ENCODE peak calls at places on chromosomes 5 and 9, in seven cellular contexts. W is H1, V is uterus, P is esophagus squamous epithelium, K is Peyer's patch, A is body of pancreas, D is A549. T is an unnamed sample. For H3K4me1, the result is how much of the 10 kb centered on the place peaks cover.

GRCh38 chr5:107215581-107215980 is 455.2 kb downstream of the EFNA5 start:
- DNase-seq in A (no peak), V (no peak), K (no peak), D (no peak), P (no peak), W (no peak), T (no peak)

GRCh38 chr5:143177263-143177994 is 226.1 kb downstream of the NR3C1 start:
- DNase-seq in V (no peak), P (no peak), D (peak), W (no peak), K (no peak), A (no peak), T (no peak)

GRCh38 chr9:78985084-78985738 is 586.6 kb upstream of the TLE4 start:
- DNase-seq in A (no peak), K (no peak), P (no peak), D (no peak), W (no peak), V (no peak), T (no peak)

GRCh38 chr5:148342371-148343048 is 7.2 kb downstream of the SPINK9 start:
- DNase-seq in W (no peak), K (no peak), P (no peak), V (no peak), A (no peak), D (no peak), T (no peak)

GRCh38 chr9:85223506-85224108 is 518.1 kb downstream of the AGTPBP1 start:
- DNase-seq in V (no peak), W (no peak), K (no peak), A (no peak), P (no peak), D (no peak), T (no peak)

GRCh38 chr9:91954841-91955471 is 4.9 kb upstream of the ROR2 start:
- DNase-seq in K (peak), A (peak), P (no peak), W (peak), D (peak), V (peak), T (peak)

GRCh38 chr5:137800700-137801411 is 46.7 kb upstream of the HNRNPA0 start:
- DNase-seq in P (no peak), V (no peak), A (no peak), W (no peak), K (peak), D (no peak), T (no peak)

GRCh38 chr9:7982907-7983306 is 183.3 kb upstream of the DMAC1 start:
- DNase-seq in V (no peak), P (no peak), K (peak), D (no peak), A (no peak), W (no peak), T (no peak)

GRCh38 chr5:148443998-148444397 is 60.2 kb downstream of the FBXO38 start:
- DNase-seq in P (no peak), K (peak), W (no peak), V (no peak), A (peak), D (peak), T (peak)

GRCh38 chr9:136720251-136720886 is 8.0 kb downstream of the DIPK1B start:
- DNase-seq in A (no peak), P (no peak), V (peak), K (peak), W (no peak), D (no peak), T (peak)

GRCh38 chr9:18857769-18858168 is 175.2 kb downstream of the SAXO1 start:
- DNase-seq in D (no peak), P (no peak), W (no peak), K (no peak), A (no peak), V (no peak), T (no peak)

GRCh38 chr9:84754896-84755295 is 85.4 kb downstream of the NTRK2 start:
- DNase-seq in W (no peak), A (no peak), K (no peak), P (no peak), V (no peak), D (no peak), T (no peak)

GRCh38 chr9:136682710-136683109 is 4.5 kb downstream of the AGPAT2 start:
- DNase-seq in P (no peak), V (no peak), W (peak), D (no peak), K (no peak), A (no peak), T (no peak)

GRCh38 chr5:132060501-132061161 is at the start of gene IL3:
- DNase-seq in W (peak), V (peak), D (no peak), P (no peak), A (no peak), K (peak), T (peak)

DNA sequence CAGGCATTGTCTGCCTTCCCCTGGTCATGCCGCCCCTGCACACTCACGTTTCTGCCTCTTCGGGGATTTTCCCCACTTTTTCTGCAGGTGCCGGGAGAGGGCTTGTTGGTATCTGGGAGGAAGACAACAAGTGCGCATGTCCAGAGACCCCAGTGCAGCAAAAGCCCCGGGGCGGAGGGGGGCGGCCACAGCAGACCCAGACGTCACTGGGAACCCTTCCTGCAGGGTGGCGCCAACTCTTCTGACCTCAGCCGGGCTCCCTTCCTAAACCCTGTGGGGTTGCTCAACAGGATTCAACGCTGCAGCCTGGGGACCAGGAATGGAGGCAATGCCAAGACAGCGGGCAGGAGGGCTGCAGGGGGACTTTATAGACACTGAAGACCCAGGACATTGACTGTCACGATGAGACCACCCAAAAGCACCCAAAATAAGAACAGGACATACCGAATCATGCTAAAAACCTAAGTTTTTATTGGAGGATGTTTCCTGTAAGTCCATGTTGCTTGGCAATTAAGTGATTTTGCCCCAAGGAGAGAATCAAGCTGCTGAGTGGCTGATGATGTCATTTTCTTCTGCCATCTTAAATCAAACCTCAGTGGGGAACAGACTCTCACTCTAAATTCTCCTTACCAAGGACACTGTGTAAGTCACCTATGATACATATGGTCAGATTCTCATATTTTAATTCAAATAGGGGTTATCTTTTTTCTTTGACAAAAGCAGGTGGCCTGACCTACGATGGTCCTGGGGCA is 62.9 kb upstream of the SIMC1 start:
- DNase-seq in K (no peak), V (no peak), W (peak), P (no peak), A (no peak), D (no peak), T (no peak)
- H3K4me1 ChIP-seq in K (under half), V (under half), W (under half), P (under half), A (under half), D (under half), T (under half)

GRCh38 chr5:181217805-181218065 is 5.3 kb upstream of the TRIM41 start:
- DNase-seq in D (no peak), P (no peak), W (no peak), K (peak), V (no peak), A (no peak), T (no peak)
- TF ChIP-seq POLR2A in D (no peak), P (no peak), W (no peak), K (no peak), V (no peak), A (no peak), T (no peak)

DNA sequence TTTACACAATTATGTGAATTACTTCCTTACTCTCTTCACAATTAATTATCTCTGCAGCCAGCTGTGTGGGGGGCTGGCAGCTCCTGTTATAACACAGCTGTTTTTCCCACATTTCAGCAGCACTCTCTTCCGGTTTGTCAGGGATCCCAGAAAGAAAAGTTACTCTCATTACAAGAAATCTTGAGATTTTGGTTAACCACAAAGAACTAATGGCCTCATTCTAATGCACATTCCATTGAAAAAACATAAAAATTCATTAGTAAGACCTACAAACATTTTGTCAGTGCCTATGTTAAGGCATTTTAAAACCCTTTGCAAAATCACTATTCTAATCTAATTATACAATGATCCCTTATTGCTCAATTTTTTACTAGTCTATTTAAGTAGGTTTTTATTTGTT is 64.1 kb downstream of the PDE4D start:
- DNase-seq in A (no peak), P (no peak), W (no peak), V (no peak), D (no peak), K (no peak), T (no peak)
- H3K27ac ChIP-seq in A (no peak), P (no peak), W (no peak), V (no peak), D (no peak), K (no peak), T (no peak)

GRCh38 chr9:114390952-114391351 is 3.2 kb upstream of the AKNA start:
- DNase-seq in K (no peak), D (no peak), V (no peak), P (no peak), W (no peak), A (no peak), T (no peak)
- H3K4me1 ChIP-seq in K (half or more), D (under half), V (under half), P (under half), W (under half), A (under half), T (under half)